ENCODE peak calls at places on chromosomes 7 and 10, in six cellular contexts. P, Q, V, I, E and D are unnamed samples.

GRCh38 chr10:33883881-33884280 is 549.4 kb upstream of the NRP1 start:
- DNase-seq in Q (no peak), P (no peak), I (no peak), E (no peak), V (no peak), D (no peak)

GRCh38 chr7:30140456-30140855 is 5.7 kb downstream of the MTURN start:
- DNase-seq in Q (no peak), E (no peak), I (no peak), P (no peak), V (no peak), D (no peak)

GRCh38 chr10:76981251-76981650 is 656.4 kb downstream of the KCNMA1 start:
- DNase-seq in P (no peak), Q (no peak), V (no peak), E (no peak), I (no peak), D (no peak)

GRCh38 chr10:8116474-8116873 is 62.0 kb downstream of the GATA3 start:
- DNase-seq in E (no peak), P (no peak), I (no peak), V (no peak), Q (no peak), D (no peak)

GRCh38 chr7:130008941-130009847 is 42.0 kb downstream of the ZC3HC1 start:
- DNase-seq in P (no peak), I (no peak), V (no peak), Q (peak; percentile 62), E (no peak), D (peak; percentile 15)

GRCh38 chr7:149882264-149883048 is 8.7 kb downstream of the ATP6V0E2 start:
- DNase-seq in P (no peak), V (no peak), I (no peak), E (no peak), Q (no peak), D (no peak)

GRCh38 chr10:68096913-68097509 is 12.3 kb upstream of the MYPN start:
- DNase-seq in E (no peak), V (no peak), P (no peak), Q (no peak), I (no peak), D (peak; percentile 88)

GRCh38 chr7:76047305-76047810 is 442 bp downstream of the STYXL1 start:
- DNase-seq in P (no peak), I (no peak), V (no peak), E (no peak), Q (no peak), D (no peak)

GRCh38 chr10:88620441-88620840 is 33.9 kb downstream of the LIPJ start:
- DNase-seq in P (no peak), E (no peak), Q (no peak), V (no peak), I (no peak), D (no peak)

GRCh38 chr7:92242972-92243371 is 2.7 kb downstream of the KRIT1 start:
- DNase-seq in Q (no peak), E (no peak), I (no peak), P (no peak), V (no peak), D (no peak)

GRCh38 chr10:20355915-20356314 is 539.7 kb downstream of the PLXDC2 start:
- DNase-seq in I (no peak), P (no peak), E (no peak), Q (no peak), V (no peak), D (no peak)

GRCh38 chr10:13502384-13502783 is 26.4 kb downstream of the BEND7 start:
- DNase-seq in E (no peak), P (no peak), I (no peak), V (no peak), Q (no peak), D (no peak)

GRCh38 chr7:92790987-92791386 is 45.4 kb downstream of the CDK6 start:
- DNase-seq in V (no peak), I (no peak), Q (peak; percentile 72), P (no peak), E (no peak), D (peak; percentile 53)

GRCh38 chr10:58932126-58932525 is 244.3 kb upstream of the PHYHIPL start:
- DNase-seq in V (no peak), E (no peak), P (no peak), I (no peak), Q (no peak), D (no peak)

GRCh38 chr10:47296111-47296894 is 3.7 kb upstream of the GDF10 start:
- DNase-seq in Q (peak; percentile 69), P (no peak), E (no peak), V (no peak), I (no peak), D (no peak)

GRCh38 chr7:130276796-130277762 is 10.4 kb downstream of the CPA2 start:
- DNase-seq in I (no peak), Q (no peak), V (no peak), E (no peak), P (no peak), D (no peak)

GRCh38 chr10:580796-581195 is 108.7 kb downstream of the DIP2C start:
- DNase-seq in I (no peak), V (no peak), E (no peak), Q (no peak), P (no peak), D (peak; percentile 85)

GRCh38 chr7:48813472-48813871 is 110.9 kb upstream of the CDC14C start:
- DNase-seq in V (no peak), P (no peak), I (no peak), E (peak; percentile 24), Q (no peak), D (no peak)

GRCh38 chr7:44224951-44225565 is 24.3 kb downstream of the YKT6 start:
- DNase-seq in E (no peak), Q (no peak), V (no peak), P (no peak), I (no peak), D (no peak)

GRCh38 chr7:44101966-44102845 is 1.9 kb upstream of the AEBP1 start:
- DNase-seq in V (no peak), P (peak; percentile 59), I (no peak), E (no peak), Q (peak; percentile 97), D (peak; percentile 35)

GRCh38 chr7:101688995-101689907 is 60.2 kb upstream of the MYL10 start:
- DNase-seq in I (no peak), Q (no peak), E (no peak), P (no peak), V (no peak), D (no peak)

GRCh38 chr7:101687791-101688182 is 58.7 kb upstream of the MYL10 start:
- DNase-seq in P (no peak), Q (no peak), E (no peak), I (no peak), V (no peak), D (no peak)

GRCh38 chr7:101690061-101690460 is 61.0 kb upstream of the MYL10 start:
- DNase-seq in E (no peak), P (no peak), V (no peak), Q (no peak), I (no peak), D (no peak)

GRCh38 chr7:101687081-101687480 is 58.0 kb upstream of the MYL10 start:
- DNase-seq in V (no peak), Q (no peak), P (no peak), E (no peak), I (no peak), D (no peak)

GRCh38 chr7:101688183-101688831 is 59.2 kb upstream of the MYL10 start:
- DNase-seq in Q (peak; percentile 82), E (peak; percentile 83), P (peak; percentile 63), V (peak; percentile 61), I (peak; percentile 59), D (peak; percentile 29)
- H3K4me3 ChIP-seq in Q (peak overlapping the region; percentile 36), E (no peak overlapping the region), P (no peak overlapping the region), V (no peak overlapping the region), I (no peak overlapping the region), D (peak overlapping the region; percentile 27)

GRCh38 chr7:1542329-1542728 is 11.8 kb downstream of the MAFK start:
- DNase-seq in I (no peak), V (no peak), P (no peak), E (no peak), Q (no peak), D (no peak)

GRCh38 chr7:1543826-1544177 is 12.2 kb downstream of the TMEM184A start:
- DNase-seq in I (no peak), Q (no peak), E (no peak), V (no peak), P (no peak), D (no peak)

GRCh38 chr7:1544178-1544895 is 11.7 kb downstream of the TMEM184A start:
- DNase-seq in Q (peak; percentile 69), V (no peak), P (no peak), E (no peak), I (no peak), D (no peak)

GRCh38 chr7:1541431-1542162 is 11.1 kb downstream of the MAFK start:
- DNase-seq in Q (peak; percentile 67), P (no peak), I (no peak), V (no peak), E (no peak), D (no peak)

DNA sequence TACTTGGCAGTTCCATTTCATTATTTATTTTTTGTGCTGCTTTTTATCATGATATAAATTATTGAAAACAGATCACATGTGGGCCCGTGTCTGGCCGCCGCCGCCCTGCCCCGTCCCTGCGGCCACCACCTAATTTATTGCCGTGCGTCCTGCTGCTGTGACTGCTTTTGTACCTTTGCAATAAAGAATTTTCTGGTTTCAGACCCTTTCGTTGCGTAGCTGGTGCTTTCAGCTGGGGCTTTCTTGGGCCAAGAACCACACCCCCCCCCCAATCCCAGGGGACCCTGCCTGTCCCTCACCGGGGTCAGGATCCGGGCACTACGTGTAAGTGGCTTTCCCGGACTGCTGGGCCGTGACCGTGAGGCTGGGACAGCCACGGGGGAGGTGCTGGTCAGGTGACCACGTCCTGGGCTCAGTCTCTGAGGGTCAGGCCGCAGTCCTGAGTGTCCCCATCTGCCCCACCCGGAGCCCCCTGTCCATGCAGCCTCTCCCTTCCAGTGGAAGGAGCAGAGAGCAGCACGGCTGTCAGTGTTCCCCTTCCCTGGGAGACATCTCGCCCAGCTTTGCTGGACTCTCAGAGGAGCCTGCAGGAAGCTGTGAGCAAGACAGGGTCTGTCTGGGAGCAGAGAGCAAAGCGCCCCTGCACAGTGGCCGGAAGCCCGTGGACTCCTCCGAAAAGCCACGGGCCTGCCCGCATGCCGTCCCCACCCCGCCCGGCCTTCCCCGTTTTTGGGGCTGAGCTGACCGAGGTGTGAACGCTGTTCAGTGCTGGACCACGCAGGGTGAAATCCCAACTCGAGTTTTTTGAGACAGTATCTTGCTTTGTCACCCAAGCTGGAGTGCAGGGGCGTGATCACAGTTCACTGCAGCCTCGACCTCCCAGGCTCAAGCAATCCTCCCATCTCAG is 12.6 kb downstream of the MAFK start:
- DNase-seq in Q (peak; percentile 76), P (no peak), E (no peak), I (no peak), V (no peak), D (no peak)
- H3K36me3 ChIP-seq in Q (peaks cover 35% of the 10 kb centered on the region), P (peaks cover 76% of the 10 kb centered on the region), E (no peaks in the 10 kb centered on the region), I (peaks cover 34% of the 10 kb centered on the region), V (no peaks in the 10 kb centered on the region), D (peaks cover 41% of the 10 kb centered on the region)

GRCh38 chr7:54546986-54547314 is 4.8 kb downstream of the VSTM2A start:
- DNase-seq in E (no peak), I (no peak), P (no peak), V (no peak), Q (no peak), D (no peak)
- H3K4me3 ChIP-seq in E (peak overlapping the region; percentile 30), I (no peak overlapping the region), P (no peak overlapping the region), V (no peak overlapping the region), Q (no peak overlapping the region), D (no peak overlapping the region)

GRCh38 chr7:157263156-157263555 is 73.6 kb upstream of the DNAJB6 start:
- DNase-seq in Q (peak; percentile 46), P (no peak), E (no peak), I (no peak), V (no peak), D (no peak)
- H3K36me3 ChIP-seq in Q (peaks cover 14% of the 10 kb centered on the region), P (peaks cover 83% of the 10 kb centered on the region), E (peaks cover 29% of the 10 kb centered on the region), I (peaks cover 66% of the 10 kb centered on the region), V (peaks cover 30% of the 10 kb centered on the region), D (peaks cover 45% of the 10 kb centered on the region)